ENCODE peak calls at places on chromosomes 5 and 9, in five cellular contexts. T is HepG2, K is stomach, O is breast epithelium, F is vagina. V is an unnamed sample.

GRCh38 chr5:68053202-68053601 is 162.4 kb upstream of the PIK3R1 start:
- DNase-seq in T (no peak), K (no peak), O (no peak), F (no peak), V (no peak)

GRCh38 chr5:53418844-53419243 is 61.6 kb upstream of the FST start:
- DNase-seq in T (no peak), K (no peak), O (no peak), F (no peak), V (no peak)

GRCh38 chr5:134003957-134004625 is 684 bp downstream of the VDAC1 start:
- DNase-seq in T (no peak), K (peak), O (peak), F (no peak), V (peak)

GRCh38 chr5:97422678-97423077 is 239.6 kb upstream of the RIOK2 start:
- DNase-seq in T (no peak), K (no peak), O (no peak), F (no peak), V (no peak)

GRCh38 chr5:142304013-142304701 is 20.7 kb downstream of the SPRY4 start:
- DNase-seq in T (no peak), K (no peak), O (no peak), F (no peak), V (peak)

GRCh38 chr5:152259702-152260101 is 145.4 kb downstream of the NMUR2 start:
- DNase-seq in T (no peak), K (no peak), O (no peak), F (no peak), V (no peak)

GRCh38 chr9:136941231-136942111 is 3.1 kb downstream of the FBXW5 start:
- DNase-seq in T (no peak), K (no peak), O (no peak), F (no peak), V (no peak)

GRCh38 chr5:33049298-33049697 is 338.2 kb downstream of the NPR3 start:
- DNase-seq in T (no peak), K (no peak), O (no peak), F (no peak), V (no peak)

GRCh38 chr5:97002983-97003382 is 67.1 kb downstream of the LNPEP start:
- DNase-seq in T (no peak), K (no peak), O (no peak), F (no peak), V (no peak)

GRCh38 chr5:77993799-77994318 is 217.7 kb upstream of the TBCA start:
- DNase-seq in T (no peak), K (no peak), O (no peak), F (no peak), V (no peak)
- TF ChIP-seq POLR2AphosphoS5 in T (no peak), K (no peak), O (no peak), F (no peak), V (no peak)

GRCh38 chr9:134367796-134368490 is 41.7 kb downstream of the RXRA start:
- DNase-seq in T (no peak), K (no peak), O (no peak), F (no peak), V (no peak)
- TF ChIP-seq POLR2AphosphoS5 in T (no peak), K (no peak), O (no peak), F (peak), V (no peak)

GRCh38 chr9:112059145-112059979 is 115.7 kb downstream of the SUSD1 start:
- DNase-seq in T (peak), K (no peak), O (peak), F (no peak), V (peak)
- TF ChIP-seq POLR2AphosphoS5 in T (no peak), K (peak), O (no peak), F (no peak), V (peak)

GRCh38 chr5:94021246-94021645 is 279.8 kb upstream of the POU5F2 start:
- DNase-seq in T (peak), K (peak), O (no peak), F (no peak), V (no peak)
- TF ChIP-seq POLR2AphosphoS5 in T (no peak), K (peak), O (no peak), F (no peak), V (no peak)

V was measured in transverse colon.